ENCODE peak calls at places on chromosomes 12 and 14, in eight cellular contexts. One of them, this sample, is unnamed.

GRCh38 chr12:67681145-67681778 is 32.7 kb downstream of the DYRK2 start:
- DNase-seq in NCI-H774: no peak
- DNase-seq in stimulated activated naive CD4-positive, alpha-beta T cell: no peak
- DNase-seq in stimulated activated CD8-positive, alpha-beta memory T cell treated with anti-CD3 and anti-CD28 coated beads, Interleukin-2, amount 100 ng/mL, for 1 hour: no peak
- DNase-seq in ELR: peak
- DNase-seq in RCC 7860: peak
- DNase-seq in Daoy: peak
- DNase-seq in right atrium auricular region: no peak
- DNase-seq in this sample: no peak

GRCh38 chr14:22928237-22929103 is 706 bp downstream of the PRMT5 start:
- DNase-seq in NCI-H774: no peak
- DNase-seq in stimulated activated naive CD4-positive, alpha-beta T cell: no peak
- DNase-seq in stimulated activated CD8-positive, alpha-beta memory T cell treated with anti-CD3 and anti-CD28 coated beads, Interleukin-2, amount 100 ng/mL, for 1 hour: no peak
- DNase-seq in ELR: no peak
- DNase-seq in RCC 7860: no peak
- DNase-seq in Daoy: peak
- DNase-seq in right atrium auricular region: no peak
- DNase-seq in this sample: no peak

GRCh38 chr14:57227083-57227482 is 41.6 kb downstream of the EXOC5 start:
- DNase-seq in NCI-H774: no peak
- DNase-seq in stimulated activated naive CD4-positive, alpha-beta T cell: no peak
- DNase-seq in stimulated activated CD8-positive, alpha-beta memory T cell treated with anti-CD3 and anti-CD28 coated beads, Interleukin-2, amount 100 ng/mL, for 1 hour: no peak
- DNase-seq in ELR: no peak
- DNase-seq in RCC 7860: no peak
- DNase-seq in Daoy: no peak
- DNase-seq in right atrium auricular region: no peak
- DNase-seq in this sample: no peak

GRCh38 chr14:75044322-75044721 is 6.9 kb downstream of the MLH3 start:
- DNase-seq in NCI-H774: no peak
- DNase-seq in stimulated activated naive CD4-positive, alpha-beta T cell: no peak
- DNase-seq in stimulated activated CD8-positive, alpha-beta memory T cell treated with anti-CD3 and anti-CD28 coated beads, Interleukin-2, amount 100 ng/mL, for 1 hour: no peak
- DNase-seq in ELR: peak
- DNase-seq in RCC 7860: peak
- DNase-seq in Daoy: peak
- DNase-seq in right atrium auricular region: no peak
- DNase-seq in this sample: no peak

GRCh38 chr12:89309452-89309802 is 42.9 kb downstream of the DUSP6 start:
- DNase-seq in NCI-H774: no peak
- DNase-seq in stimulated activated naive CD4-positive, alpha-beta T cell: no peak
- DNase-seq in stimulated activated CD8-positive, alpha-beta memory T cell treated with anti-CD3 and anti-CD28 coated beads, Interleukin-2, amount 100 ng/mL, for 1 hour: no peak
- DNase-seq in ELR: peak
- DNase-seq in RCC 7860: no peak
- DNase-seq in Daoy: peak
- DNase-seq in right atrium auricular region: no peak
- DNase-seq in this sample: no peak

GRCh38 chr12:105523164-105524057 is 192.9 kb downstream of the C12orf75 start:
- DNase-seq in NCI-H774: no peak
- DNase-seq in stimulated activated naive CD4-positive, alpha-beta T cell: no peak
- DNase-seq in stimulated activated CD8-positive, alpha-beta memory T cell treated with anti-CD3 and anti-CD28 coated beads, Interleukin-2, amount 100 ng/mL, for 1 hour: no peak
- DNase-seq in ELR: peak
- DNase-seq in RCC 7860: no peak
- DNase-seq in Daoy: peak
- DNase-seq in right atrium auricular region: peak
- DNase-seq in this sample: peak

GRCh38 chr14:104303705-104304425 is 165.5 kb downstream of the KIF26A start:
- DNase-seq in NCI-H774: no peak
- DNase-seq in stimulated activated naive CD4-positive, alpha-beta T cell: no peak
- DNase-seq in stimulated activated CD8-positive, alpha-beta memory T cell treated with anti-CD3 and anti-CD28 coated beads, Interleukin-2, amount 100 ng/mL, for 1 hour: no peak
- DNase-seq in ELR: no peak
- DNase-seq in RCC 7860: no peak
- DNase-seq in Daoy: no peak
- DNase-seq in right atrium auricular region: no peak
- DNase-seq in this sample: no peak

GRCh38 chr12:39173689-39174088 is 268.3 kb upstream of the CPNE8 start:
- DNase-seq in NCI-H774: peak
- DNase-seq in stimulated activated naive CD4-positive, alpha-beta T cell: no peak
- DNase-seq in stimulated activated CD8-positive, alpha-beta memory T cell treated with anti-CD3 and anti-CD28 coated beads, Interleukin-2, amount 100 ng/mL, for 1 hour: no peak
- DNase-seq in ELR: no peak
- DNase-seq in RCC 7860: no peak
- DNase-seq in Daoy: no peak
- DNase-seq in right atrium auricular region: no peak
- DNase-seq in this sample: no peak

GRCh38 chr12:43482311-43483085 is 69.5 kb downstream of the ADAMTS20 start:
- DNase-seq in NCI-H774: no peak
- DNase-seq in stimulated activated naive CD4-positive, alpha-beta T cell: no peak
- DNase-seq in stimulated activated CD8-positive, alpha-beta memory T cell treated with anti-CD3 and anti-CD28 coated beads, Interleukin-2, amount 100 ng/mL, for 1 hour: no peak
- DNase-seq in ELR: no peak
- DNase-seq in RCC 7860: no peak
- DNase-seq in Daoy: no peak
- DNase-seq in right atrium auricular region: no peak
- DNase-seq in this sample: no peak

GRCh38 chr14:35940291-35940690 is 114.2 kb downstream of the BRMS1L start:
- DNase-seq in NCI-H774: no peak
- DNase-seq in stimulated activated naive CD4-positive, alpha-beta T cell: no peak
- DNase-seq in stimulated activated CD8-positive, alpha-beta memory T cell treated with anti-CD3 and anti-CD28 coated beads, Interleukin-2, amount 100 ng/mL, for 1 hour: no peak
- DNase-seq in ELR: no peak
- DNase-seq in RCC 7860: no peak
- DNase-seq in Daoy: no peak
- DNase-seq in right atrium auricular region: no peak
- DNase-seq in this sample: no peak

GRCh38 chr14:99287269-99287942 is 15.4 kb upstream of the BCL11B start:
- DNase-seq in NCI-H774: no peak
- DNase-seq in stimulated activated naive CD4-positive, alpha-beta T cell: no peak
- DNase-seq in stimulated activated CD8-positive, alpha-beta memory T cell treated with anti-CD3 and anti-CD28 coated beads, Interleukin-2, amount 100 ng/mL, for 1 hour: peak
- DNase-seq in ELR: no peak
- DNase-seq in RCC 7860: no peak
- DNase-seq in Daoy: peak
- DNase-seq in right atrium auricular region: no peak
- DNase-seq in this sample: no peak

GRCh38 chr12:1320021-1320420 is 274.4 kb downstream of the FBXL14 start:
- DNase-seq in NCI-H774: no peak
- DNase-seq in stimulated activated naive CD4-positive, alpha-beta T cell: no peak
- DNase-seq in stimulated activated CD8-positive, alpha-beta memory T cell treated with anti-CD3 and anti-CD28 coated beads, Interleukin-2, amount 100 ng/mL, for 1 hour: no peak
- DNase-seq in ELR: no peak
- DNase-seq in RCC 7860: no peak
- DNase-seq in Daoy: no peak
- DNase-seq in right atrium auricular region: no peak
- DNase-seq in this sample: no peak

GRCh38 chr12:110906088-110906487 is 14.3 kb downstream of the MYL2 start:
- DNase-seq in NCI-H774: no peak
- DNase-seq in stimulated activated naive CD4-positive, alpha-beta T cell: no peak
- DNase-seq in stimulated activated CD8-positive, alpha-beta memory T cell treated with anti-CD3 and anti-CD28 coated beads, Interleukin-2, amount 100 ng/mL, for 1 hour: no peak
- DNase-seq in ELR: peak
- DNase-seq in RCC 7860: no peak
- DNase-seq in Daoy: no peak
- DNase-seq in right atrium auricular region: no peak
- DNase-seq in this sample: no peak

GRCh38 chr14:72701610-72702009 is 192.3 kb downstream of the DPF3 start:
- DNase-seq in NCI-H774: no peak
- DNase-seq in stimulated activated naive CD4-positive, alpha-beta T cell: no peak
- DNase-seq in stimulated activated CD8-positive, alpha-beta memory T cell treated with anti-CD3 and anti-CD28 coated beads, Interleukin-2, amount 100 ng/mL, for 1 hour: no peak
- DNase-seq in ELR: peak
- DNase-seq in RCC 7860: no peak
- DNase-seq in Daoy: peak
- DNase-seq in right atrium auricular region: no peak
- DNase-seq in this sample: no peak

GRCh38 chr12:9626291-9626690 is 18.6 kb upstream of the KLRB1 start:
- DNase-seq in NCI-H774: no peak
- DNase-seq in stimulated activated naive CD4-positive, alpha-beta T cell: no peak
- DNase-seq in stimulated activated CD8-positive, alpha-beta memory T cell treated with anti-CD3 and anti-CD28 coated beads, Interleukin-2, amount 100 ng/mL, for 1 hour: no peak
- DNase-seq in ELR: no peak
- DNase-seq in RCC 7860: peak
- DNase-seq in Daoy: no peak
- DNase-seq in right atrium auricular region: no peak
- DNase-seq in this sample: no peak

GRCh38 chr14:35116242-35116641 is 5.5 kb downstream of the PPP2R3C start:
- DNase-seq in NCI-H774: no peak
- DNase-seq in stimulated activated naive CD4-positive, alpha-beta T cell: no peak
- DNase-seq in stimulated activated CD8-positive, alpha-beta memory T cell treated with anti-CD3 and anti-CD28 coated beads, Interleukin-2, amount 100 ng/mL, for 1 hour: no peak
- DNase-seq in ELR: no peak
- DNase-seq in RCC 7860: no peak
- DNase-seq in Daoy: no peak
- DNase-seq in right atrium auricular region: no peak
- DNase-seq in this sample: no peak

GRCh38 chr12:68310370-68310769 is 21.8 kb downstream of the MDM1 start:
- DNase-seq in NCI-H774: no peak
- DNase-seq in stimulated activated naive CD4-positive, alpha-beta T cell: no peak
- DNase-seq in stimulated activated CD8-positive, alpha-beta memory T cell treated with anti-CD3 and anti-CD28 coated beads, Interleukin-2, amount 100 ng/mL, for 1 hour: no peak
- DNase-seq in ELR: peak
- DNase-seq in RCC 7860: no peak
- DNase-seq in Daoy: peak
- DNase-seq in right atrium auricular region: no peak
- DNase-seq in this sample: no peak

GRCh38 chr14:94768521-94769412 is 1.1 kb downstream of the GSC start:
- DNase-seq in NCI-H774: no peak
- DNase-seq in stimulated activated naive CD4-positive, alpha-beta T cell: no peak
- DNase-seq in stimulated activated CD8-positive, alpha-beta memory T cell treated with anti-CD3 and anti-CD28 coated beads, Interleukin-2, amount 100 ng/mL, for 1 hour: no peak
- DNase-seq in ELR: no peak
- DNase-seq in RCC 7860: no peak
- DNase-seq in Daoy: peak
- DNase-seq in right atrium auricular region: no peak
- DNase-seq in this sample: peak

GRCh38 chr14:92294506-92294905 is 28.5 kb upstream of the SLC24A4 start:
- DNase-seq in NCI-H774: no peak
- DNase-seq in stimulated activated naive CD4-positive, alpha-beta T cell: no peak
- DNase-seq in stimulated activated CD8-positive, alpha-beta memory T cell treated with anti-CD3 and anti-CD28 coated beads, Interleukin-2, amount 100 ng/mL, for 1 hour: no peak
- DNase-seq in ELR: no peak
- DNase-seq in RCC 7860: no peak
- DNase-seq in Daoy: no peak
- DNase-seq in right atrium auricular region: no peak
- DNase-seq in this sample: no peak

GRCh38 chr12:56943878-56944277 is 9.7 kb upstream of the SDR9C7 start:
- DNase-seq in NCI-H774: no peak
- DNase-seq in stimulated activated naive CD4-positive, alpha-beta T cell: no peak
- DNase-seq in stimulated activated CD8-positive, alpha-beta memory T cell treated with anti-CD3 and anti-CD28 coated beads, Interleukin-2, amount 100 ng/mL, for 1 hour: no peak
- DNase-seq in ELR: no peak
- DNase-seq in RCC 7860: no peak
- DNase-seq in Daoy: no peak
- DNase-seq in right atrium auricular region: no peak
- DNase-seq in this sample: no peak

GRCh38 chr14:56378046-56378445 is 201.6 kb upstream of the TMEM260 start:
- DNase-seq in NCI-H774: no peak
- DNase-seq in stimulated activated naive CD4-positive, alpha-beta T cell: no peak
- DNase-seq in stimulated activated CD8-positive, alpha-beta memory T cell treated with anti-CD3 and anti-CD28 coated beads, Interleukin-2, amount 100 ng/mL, for 1 hour: no peak
- DNase-seq in ELR: no peak
- DNase-seq in RCC 7860: no peak
- DNase-seq in Daoy: no peak
- DNase-seq in right atrium auricular region: no peak
- DNase-seq in this sample: no peak

GRCh38 chr12:13179159-13180074 is 17.1 kb upstream of the EMP1 start:
- DNase-seq in NCI-H774: no peak
- DNase-seq in stimulated activated naive CD4-positive, alpha-beta T cell: peak
- DNase-seq in stimulated activated CD8-positive, alpha-beta memory T cell treated with anti-CD3 and anti-CD28 coated beads, Interleukin-2, amount 100 ng/mL, for 1 hour: no peak
- DNase-seq in ELR: peak
- DNase-seq in RCC 7860: peak
- DNase-seq in Daoy: peak
- DNase-seq in right atrium auricular region: no peak
- DNase-seq in this sample: no peak

GRCh38 chr12:127143020-127143419 is 1124.0 kb upstream of the TMEM132C start:
- DNase-seq in NCI-H774: peak
- DNase-seq in stimulated activated naive CD4-positive, alpha-beta T cell: no peak
- DNase-seq in stimulated activated CD8-positive, alpha-beta memory T cell treated with anti-CD3 and anti-CD28 coated beads, Interleukin-2, amount 100 ng/mL, for 1 hour: no peak
- DNase-seq in ELR: no peak
- DNase-seq in RCC 7860: no peak
- DNase-seq in Daoy: no peak
- DNase-seq in right atrium auricular region: no peak
- DNase-seq in this sample: no peak

GRCh38 chr12:122669397-122670070 is 33.6 kb downstream of the HCAR2 start:
- DNase-seq in NCI-H774: no peak
- DNase-seq in stimulated activated naive CD4-positive, alpha-beta T cell: no peak
- DNase-seq in stimulated activated CD8-positive, alpha-beta memory T cell treated with anti-CD3 and anti-CD28 coated beads, Interleukin-2, amount 100 ng/mL, for 1 hour: no peak
- DNase-seq in ELR: peak
- DNase-seq in RCC 7860: peak
- DNase-seq in Daoy: peak
- DNase-seq in right atrium auricular region: no peak
- DNase-seq in this sample: no peak

GRCh38 chr12:113880337-113880736 is 85.8 kb downstream of the RBM19 start:
- DNase-seq in NCI-H774: no peak
- DNase-seq in stimulated activated naive CD4-positive, alpha-beta T cell: no peak
- DNase-seq in stimulated activated CD8-positive, alpha-beta memory T cell treated with anti-CD3 and anti-CD28 coated beads, Interleukin-2, amount 100 ng/mL, for 1 hour: no peak
- DNase-seq in ELR: no peak
- DNase-seq in RCC 7860: no peak
- DNase-seq in Daoy: no peak
- DNase-seq in right atrium auricular region: no peak
- DNase-seq in this sample: no peak

GRCh38 chr14:81519200-81519998 is 14.3 kb downstream of the SEL1L start:
- DNase-seq in NCI-H774: no peak
- DNase-seq in stimulated activated naive CD4-positive, alpha-beta T cell: no peak
- DNase-seq in stimulated activated CD8-positive, alpha-beta memory T cell treated with anti-CD3 and anti-CD28 coated beads, Interleukin-2, amount 100 ng/mL, for 1 hour: no peak
- DNase-seq in ELR: no peak
- DNase-seq in RCC 7860: no peak
- DNase-seq in Daoy: no peak
- DNase-seq in right atrium auricular region: no peak
- DNase-seq in this sample: no peak

GRCh38 chr12:44015333-44015941 is 179.6 kb downstream of the TMEM117 start:
- DNase-seq in NCI-H774: peak
- DNase-seq in stimulated activated naive CD4-positive, alpha-beta T cell: peak
- DNase-seq in stimulated activated CD8-positive, alpha-beta memory T cell treated with anti-CD3 and anti-CD28 coated beads, Interleukin-2, amount 100 ng/mL, for 1 hour: no peak
- DNase-seq in ELR: peak
- DNase-seq in RCC 7860: peak
- DNase-seq in Daoy: peak
- DNase-seq in right atrium auricular region: no peak
- DNase-seq in this sample: peak

GRCh38 chr12:105092336-105092735 is 8.1 kb upstream of the ALDH1L2 start:
- DNase-seq in NCI-H774: peak
- DNase-seq in stimulated activated naive CD4-positive, alpha-beta T cell: no peak
- DNase-seq in stimulated activated CD8-positive, alpha-beta memory T cell treated with anti-CD3 and anti-CD28 coated beads, Interleukin-2, amount 100 ng/mL, for 1 hour: no peak
- DNase-seq in ELR: no peak
- DNase-seq in RCC 7860: no peak
- DNase-seq in Daoy: no peak
- DNase-seq in right atrium auricular region: no peak
- DNase-seq in this sample: no peak

GRCh38 chr12:46154221-46154975 is 114.4 kb downstream of the SLC38A1 start:
- DNase-seq in NCI-H774: no peak
- DNase-seq in stimulated activated naive CD4-positive, alpha-beta T cell: no peak
- DNase-seq in stimulated activated CD8-positive, alpha-beta memory T cell treated with anti-CD3 and anti-CD28 coated beads, Interleukin-2, amount 100 ng/mL, for 1 hour: no peak
- DNase-seq in ELR: peak
- DNase-seq in RCC 7860: no peak
- DNase-seq in Daoy: peak
- DNase-seq in right atrium auricular region: no peak
- DNase-seq in this sample: no peak

This sample was measured in retina.